ENCODE peak calls at places on chromosome 21, in six cellular contexts. One of them, this sample, is unnamed. For H3K9me3, the result is how much of the 10 kb centered on the place peaks cover.

GRCh38 chr21:34593423-34593822 is 21.5 kb downstream of the RCAN1 start:
- DNase-seq in fibroblast of lung: no peak
- DNase-seq in CD8-positive, alpha-beta memory T cell: no peak
- DNase-seq in left lung: no peak
- DNase-seq in effector memory CD4-positive, alpha-beta T cell: no peak
- DNase-seq in heart right ventricle: no peak
- DNase-seq in this sample: no peak

GRCh38 chr21:20249401-20249800 is 748.8 kb upstream of the NCAM2 start:
- DNase-seq in fibroblast of lung: no peak
- DNase-seq in CD8-positive, alpha-beta memory T cell: no peak
- DNase-seq in left lung: no peak
- DNase-seq in effector memory CD4-positive, alpha-beta T cell: no peak
- DNase-seq in heart right ventricle: no peak
- DNase-seq in this sample: no peak

GRCh38 chr21:42220138-42220701 is 1.3 kb downstream of the ABCG1 start:
- DNase-seq in fibroblast of lung: peak
- DNase-seq in CD8-positive, alpha-beta memory T cell: peak
- DNase-seq in left lung: no peak
- DNase-seq in effector memory CD4-positive, alpha-beta T cell: peak
- DNase-seq in heart right ventricle: peak
- DNase-seq in this sample: no peak

GRCh38 chr21:45756029-45756428 is 112.5 kb downstream of the PCBP3 start:
- DNase-seq in fibroblast of lung: no peak
- DNase-seq in CD8-positive, alpha-beta memory T cell: no peak
- DNase-seq in left lung: no peak
- DNase-seq in effector memory CD4-positive, alpha-beta T cell: no peak
- DNase-seq in heart right ventricle: no peak
- DNase-seq in this sample: no peak

GRCh38 chr21:15097580-15097979 is 32.8 kb upstream of the NRIP1 start:
- DNase-seq in fibroblast of lung: no peak
- DNase-seq in CD8-positive, alpha-beta memory T cell: no peak
- DNase-seq in left lung: no peak
- DNase-seq in effector memory CD4-positive, alpha-beta T cell: no peak
- DNase-seq in heart right ventricle: no peak
- DNase-seq in this sample: no peak

GRCh38 chr21:41953831-41954653 is at the start of gene C2CD2:
- DNase-seq in fibroblast of lung: peak
- DNase-seq in CD8-positive, alpha-beta memory T cell: no peak
- DNase-seq in left lung: peak
- DNase-seq in effector memory CD4-positive, alpha-beta T cell: no peak
- DNase-seq in heart right ventricle: peak
- DNase-seq in this sample: peak

GRCh38 chr21:15301736-15302135 is 236.9 kb upstream of the NRIP1 start:
- DNase-seq in fibroblast of lung: no peak
- DNase-seq in CD8-positive, alpha-beta memory T cell: no peak
- DNase-seq in left lung: no peak
- DNase-seq in effector memory CD4-positive, alpha-beta T cell: no peak
- DNase-seq in heart right ventricle: no peak
- DNase-seq in this sample: no peak

GRCh38 chr21:37700641-37701202 is 215.5 kb downstream of the KCNJ6 start:
- DNase-seq in fibroblast of lung: peak
- DNase-seq in CD8-positive, alpha-beta memory T cell: no peak
- DNase-seq in left lung: no peak
- DNase-seq in effector memory CD4-positive, alpha-beta T cell: no peak
- DNase-seq in heart right ventricle: no peak
- DNase-seq in this sample: peak

GRCh38 chr21:25733859-25734653 is 648 bp downstream of the ATP5PF start:
- DNase-seq in fibroblast of lung: peak
- DNase-seq in CD8-positive, alpha-beta memory T cell: no peak
- DNase-seq in left lung: no peak
- DNase-seq in effector memory CD4-positive, alpha-beta T cell: no peak
- DNase-seq in heart right ventricle: no peak
- DNase-seq in this sample: peak

GRCh38 chr21:45787371-45787770 is 143.8 kb downstream of the PCBP3 start:
- DNase-seq in fibroblast of lung: no peak
- DNase-seq in CD8-positive, alpha-beta memory T cell: no peak
- DNase-seq in left lung: no peak
- DNase-seq in effector memory CD4-positive, alpha-beta T cell: no peak
- DNase-seq in heart right ventricle: no peak
- DNase-seq in this sample: no peak

GRCh38 chr21:35366348-35367085 is 317.4 kb upstream of the RUNX1 start:
- DNase-seq in fibroblast of lung: peak
- DNase-seq in CD8-positive, alpha-beta memory T cell: no peak
- DNase-seq in left lung: no peak
- DNase-seq in effector memory CD4-positive, alpha-beta T cell: no peak
- DNase-seq in heart right ventricle: no peak
- DNase-seq in this sample: no peak

GRCh38 chr21:32020551-32020950 is 147.7 kb downstream of the HUNK start:
- DNase-seq in fibroblast of lung: no peak
- DNase-seq in CD8-positive, alpha-beta memory T cell: no peak
- DNase-seq in left lung: no peak
- DNase-seq in effector memory CD4-positive, alpha-beta T cell: no peak
- DNase-seq in heart right ventricle: no peak
- DNase-seq in this sample: no peak

GRCh38 chr21:38622827-38623209 is 124.5 kb upstream of the ERG start:
- DNase-seq in fibroblast of lung: no peak
- DNase-seq in CD8-positive, alpha-beta memory T cell: no peak
- DNase-seq in left lung: no peak
- DNase-seq in effector memory CD4-positive, alpha-beta T cell: no peak
- DNase-seq in heart right ventricle: no peak
- DNase-seq in this sample: no peak

GRCh38 chr21:39111928-39112327 is 71.3 kb downstream of the PSMG1 start:
- DNase-seq in fibroblast of lung: peak
- DNase-seq in CD8-positive, alpha-beta memory T cell: no peak
- DNase-seq in left lung: no peak
- DNase-seq in effector memory CD4-positive, alpha-beta T cell: no peak
- DNase-seq in heart right ventricle: no peak
- DNase-seq in this sample: no peak

DNA sequence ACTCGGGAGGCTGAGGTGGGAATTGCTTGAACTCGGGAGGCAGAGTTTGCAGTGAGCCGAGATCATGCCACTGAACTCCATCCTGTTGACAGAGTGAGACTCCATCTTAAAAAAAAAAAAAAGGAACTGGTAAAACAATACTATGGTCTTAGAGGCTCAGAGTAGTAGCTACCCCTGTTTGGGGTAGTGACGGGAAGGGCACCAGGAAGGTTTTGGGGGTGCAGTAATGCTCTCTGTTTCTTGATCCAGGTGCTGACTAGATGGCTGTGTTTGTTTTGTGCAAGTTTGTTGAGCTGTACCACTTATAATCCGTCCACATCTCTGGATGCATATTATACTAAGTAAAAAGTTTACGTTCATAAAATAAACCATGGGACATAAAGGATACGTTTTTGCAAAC is 765.8 kb upstream of the TPTE start:
- DNase-seq in fibroblast of lung: no peak
- DNase-seq in CD8-positive, alpha-beta memory T cell: no peak
- DNase-seq in left lung: no peak
- DNase-seq in effector memory CD4-positive, alpha-beta T cell: no peak
- DNase-seq in heart right ventricle: no peak
- DNase-seq in this sample: no peak
- H3K9me3 ChIP-seq in fibroblast of lung: under half
- H3K9me3 ChIP-seq in CD8-positive, alpha-beta memory T cell: under half
- H3K9me3 ChIP-seq in left lung: half or more
- H3K9me3 ChIP-seq in effector memory CD4-positive, alpha-beta T cell: under half
- H3K9me3 ChIP-seq in heart right ventricle: under half
- H3K9me3 ChIP-seq in this sample: under half

GRCh38 chr21:30030416-30030815 is 90.6 kb upstream of the GRIK1 start:
- DNase-seq in fibroblast of lung: no peak
- DNase-seq in CD8-positive, alpha-beta memory T cell: no peak
- DNase-seq in left lung: no peak
- DNase-seq in effector memory CD4-positive, alpha-beta T cell: no peak
- DNase-seq in heart right ventricle: no peak
- DNase-seq in this sample: no peak
- H3K9me3 ChIP-seq in fibroblast of lung: under half
- H3K9me3 ChIP-seq in CD8-positive, alpha-beta memory T cell: under half
- H3K9me3 ChIP-seq in left lung: under half
- H3K9me3 ChIP-seq in effector memory CD4-positive, alpha-beta T cell: under half
- H3K9me3 ChIP-seq in heart right ventricle: under half
- H3K9me3 ChIP-seq in this sample: under half

GRCh38 chr21:40732998-40733397 is 114.0 kb downstream of the DSCAM start:
- DNase-seq in fibroblast of lung: no peak
- DNase-seq in CD8-positive, alpha-beta memory T cell: no peak
- DNase-seq in left lung: no peak
- DNase-seq in effector memory CD4-positive, alpha-beta T cell: no peak
- DNase-seq in heart right ventricle: no peak
- DNase-seq in this sample: no peak
- H3K9me3 ChIP-seq in fibroblast of lung: under half
- H3K9me3 ChIP-seq in CD8-positive, alpha-beta memory T cell: under half
- H3K9me3 ChIP-seq in left lung: under half
- H3K9me3 ChIP-seq in effector memory CD4-positive, alpha-beta T cell: under half
- H3K9me3 ChIP-seq in heart right ventricle: under half
- H3K9me3 ChIP-seq in this sample: under half

GRCh38 chr21:36695283-36695634 is 3.7 kb upstream of the SIM2 start:
- DNase-seq in fibroblast of lung: no peak
- DNase-seq in CD8-positive, alpha-beta memory T cell: no peak
- DNase-seq in left lung: no peak
- DNase-seq in effector memory CD4-positive, alpha-beta T cell: no peak
- DNase-seq in heart right ventricle: no peak
- DNase-seq in this sample: no peak
- H3K9me3 ChIP-seq in fibroblast of lung: under half
- H3K9me3 ChIP-seq in CD8-positive, alpha-beta memory T cell: under half
- H3K9me3 ChIP-seq in left lung: under half
- H3K9me3 ChIP-seq in effector memory CD4-positive, alpha-beta T cell: under half
- H3K9me3 ChIP-seq in heart right ventricle: under half
- H3K9me3 ChIP-seq in this sample: under half

DNA sequence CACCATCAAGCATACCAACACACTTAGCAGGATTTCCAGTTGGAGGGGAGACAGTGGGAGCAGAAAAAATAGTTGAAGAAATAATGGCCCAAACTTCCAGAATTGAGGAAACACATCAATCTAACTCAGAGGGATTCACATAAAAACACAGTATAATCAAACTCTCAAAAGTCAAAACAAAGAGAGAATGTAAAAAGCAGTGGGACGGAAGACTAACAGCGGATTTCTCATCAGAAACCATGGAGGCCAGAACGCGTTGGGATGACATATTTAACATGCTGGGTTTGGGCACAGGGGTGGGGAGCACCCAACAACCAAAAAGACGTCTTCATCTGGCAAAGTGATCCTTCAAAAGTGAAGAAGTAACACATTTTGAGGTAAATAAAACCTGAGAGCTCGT is 7.0 kb upstream of the KRTAP10-9 start:
- DNase-seq in fibroblast of lung: no peak
- DNase-seq in CD8-positive, alpha-beta memory T cell: no peak
- DNase-seq in left lung: no peak
- DNase-seq in effector memory CD4-positive, alpha-beta T cell: no peak
- DNase-seq in heart right ventricle: no peak
- DNase-seq in this sample: no peak
- H3K9me3 ChIP-seq in fibroblast of lung: under half
- H3K9me3 ChIP-seq in CD8-positive, alpha-beta memory T cell: under half
- H3K9me3 ChIP-seq in left lung: under half
- H3K9me3 ChIP-seq in effector memory CD4-positive, alpha-beta T cell: under half
- H3K9me3 ChIP-seq in heart right ventricle: under half
- H3K9me3 ChIP-seq in this sample: under half

GRCh38 chr21:27043377-27043776 is 76.5 kb upstream of the ADAMTS5 start:
- DNase-seq in fibroblast of lung: no peak
- DNase-seq in CD8-positive, alpha-beta memory T cell: no peak
- DNase-seq in left lung: no peak
- DNase-seq in effector memory CD4-positive, alpha-beta T cell: no peak
- DNase-seq in heart right ventricle: no peak
- DNase-seq in this sample: no peak

GRCh38 chr21:27040738-27041137 is 73.8 kb upstream of the ADAMTS5 start:
- DNase-seq in fibroblast of lung: no peak
- DNase-seq in CD8-positive, alpha-beta memory T cell: no peak
- DNase-seq in left lung: no peak
- DNase-seq in effector memory CD4-positive, alpha-beta T cell: no peak
- DNase-seq in heart right ventricle: no peak
- DNase-seq in this sample: no peak

GRCh38 chr21:27047331-27048314 is 80.7 kb upstream of the ADAMTS5 start:
- DNase-seq in fibroblast of lung: peak
- DNase-seq in CD8-positive, alpha-beta memory T cell: no peak
- DNase-seq in left lung: no peak
- DNase-seq in effector memory CD4-positive, alpha-beta T cell: no peak
- DNase-seq in heart right ventricle: no peak
- DNase-seq in this sample: peak

DNA sequence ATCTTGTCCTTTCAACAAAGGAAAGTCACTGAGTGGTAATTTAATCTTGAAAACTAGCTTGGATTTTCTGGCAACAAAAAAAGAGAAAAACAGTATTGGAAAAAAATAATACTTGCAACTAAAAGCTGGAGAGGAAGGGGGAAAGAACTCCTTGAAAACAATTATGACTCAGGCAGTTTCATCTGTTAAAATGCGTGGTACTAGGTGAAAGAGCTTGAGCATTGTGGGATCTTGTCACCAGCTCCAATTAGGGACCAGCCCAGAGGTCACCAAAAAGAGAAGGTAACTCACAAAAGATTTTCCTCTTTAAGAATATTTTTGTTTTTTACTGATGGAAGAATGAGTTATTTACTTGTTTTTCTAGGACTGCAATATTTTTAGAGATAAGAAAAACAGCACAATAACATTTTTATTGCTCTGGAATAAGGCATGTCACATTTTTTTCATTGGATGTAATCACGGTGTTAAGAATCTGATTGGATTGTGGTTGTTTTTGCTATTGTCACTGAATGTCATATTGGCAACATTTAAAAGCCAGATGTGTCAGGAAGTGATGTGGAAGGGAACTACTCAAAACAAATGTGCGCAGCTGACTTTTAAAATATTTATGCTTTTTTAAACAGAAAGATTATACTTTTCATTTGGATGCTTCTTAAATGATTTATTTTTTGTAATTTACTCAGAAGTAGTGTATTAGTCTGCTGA is 78.5 kb upstream of the ADAMTS5 start:
- DNase-seq in fibroblast of lung: peak
- DNase-seq in CD8-positive, alpha-beta memory T cell: no peak
- DNase-seq in left lung: no peak
- DNase-seq in effector memory CD4-positive, alpha-beta T cell: no peak
- DNase-seq in heart right ventricle: no peak
- DNase-seq in this sample: no peak
- H3K9me3 ChIP-seq in fibroblast of lung: under half
- H3K9me3 ChIP-seq in CD8-positive, alpha-beta memory T cell: under half
- H3K9me3 ChIP-seq in left lung: under half
- H3K9me3 ChIP-seq in effector memory CD4-positive, alpha-beta T cell: under half
- H3K9me3 ChIP-seq in heart right ventricle: under half
- H3K9me3 ChIP-seq in this sample: under half

DNA sequence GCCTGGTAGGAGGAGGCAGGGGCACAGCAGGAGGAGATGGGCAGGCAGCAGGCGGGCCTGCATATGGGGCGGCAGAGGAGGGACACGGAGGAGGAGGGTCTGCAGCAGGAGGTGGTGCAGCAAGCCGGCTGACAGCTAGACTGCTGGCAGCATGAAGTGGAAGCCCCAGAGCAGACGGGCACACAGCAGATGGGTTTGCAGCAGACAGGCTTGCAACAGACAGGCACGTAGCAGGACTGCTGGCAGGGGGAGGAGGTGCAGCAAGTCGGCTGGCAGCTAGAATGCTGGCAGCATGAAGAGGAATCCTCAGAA is 615 bp downstream of the KRTAP10-5 start:
- DNase-seq in fibroblast of lung: no peak
- DNase-seq in CD8-positive, alpha-beta memory T cell: no peak
- DNase-seq in left lung: no peak
- DNase-seq in effector memory CD4-positive, alpha-beta T cell: no peak
- DNase-seq in heart right ventricle: no peak
- DNase-seq in this sample: no peak
- H3K9me3 ChIP-seq in fibroblast of lung: under half
- H3K9me3 ChIP-seq in CD8-positive, alpha-beta memory T cell: under half
- H3K9me3 ChIP-seq in left lung: under half
- H3K9me3 ChIP-seq in effector memory CD4-positive, alpha-beta T cell: under half
- H3K9me3 ChIP-seq in heart right ventricle: under half
- H3K9me3 ChIP-seq in this sample: under half